ENCODE peak calls at places on chromosomes 6 and 20, in five cellular contexts. J, K, S, L and M are unnamed samples.
A peak's percentile ranks its signal among the peaks of the same experiment; 100 is the strongest.

GRCh38 chr6:159761135-159761872 is 541 bp upstream of the ACAT2 start:
- DNase-seq in J (no peak), K (peak; percentile 42), S (no peak), L (peak; percentile 33), M (no peak)

GRCh38 chr20:43694763-43695162 is 27.8 kb downstream of the MYBL2 start:
- DNase-seq in J (no peak), K (no peak), S (no peak), L (no peak), M (no peak)

GRCh38 chr6:151291145-151292055 is 51.6 kb downstream of the AKAP12 start:
- DNase-seq in J (no peak), K (peak; percentile 56), S (no peak), L (peak; percentile 31), M (peak; percentile 27)

GRCh38 chr6:138403324-138403800 is 661 bp upstream of the HEBP2 start:
- DNase-seq in J (peak; percentile 55), K (peak; percentile 42), S (peak; percentile 18), L (peak; percentile 60), M (peak; percentile 44)

GRCh38 chr6:15531973-15532372 is 130.9 kb downstream of the DTNBP1 start:
- DNase-seq in J (no peak), K (no peak), S (no peak), L (no peak), M (no peak)

GRCh38 chr20:47066484-47067270 is 172.0 kb downstream of the EYA2 start:
- DNase-seq in J (no peak), K (no peak), S (no peak), L (no peak), M (no peak)

GRCh38 chr6:148803979-148804378 is 57.1 kb downstream of the UST start:
- DNase-seq in J (no peak), K (no peak), S (no peak), L (no peak), M (no peak)

GRCh38 chr20:48288930-48289507 is 503.7 kb upstream of the SULF2 start:
- DNase-seq in J (no peak), K (no peak), S (no peak), L (no peak), M (no peak)

GRCh38 chr20:44081476-44081875 is 105.5 kb downstream of the JPH2 start:
- DNase-seq in J (no peak), K (no peak), S (no peak), L (no peak), M (no peak)

GRCh38 chr6:162408805-162409535 is 318.6 kb downstream of the PRKN start:
- DNase-seq in J (no peak), K (no peak), S (no peak), L (no peak), M (no peak)

GRCh38 chr6:101706576-101706975 is 313.1 kb downstream of the GRIK2 start:
- DNase-seq in J (no peak), K (no peak), S (no peak), L (no peak), M (no peak)

GRCh38 chr6:27668442-27669275 is 195.8 kb upstream of the ZNF184 start:
- DNase-seq in J (peak; percentile 84), K (peak; percentile 46), S (peak; percentile 76), L (no peak), M (no peak)

GRCh38 chr6:7769702-7770101 is 43.8 kb downstream of the BMP6 start:
- DNase-seq in J (no peak), K (no peak), S (peak; percentile 14), L (no peak), M (no peak)

GRCh38 chr6:39982720-39983119 is 48.5 kb upstream of the MOCS1 start:
- DNase-seq in J (no peak), K (no peak), S (no peak), L (no peak), M (no peak)

GRCh38 chr20:44646641-44647274 is 4.7 kb downstream of the ADA start:
- DNase-seq in J (peak; percentile 93), K (no peak), S (peak; percentile 24), L (no peak), M (no peak)

GRCh38 chr6:110158479-110158878 is 21.0 kb downstream of the WASF1 start:
- DNase-seq in J (no peak), K (no peak), S (no peak), L (no peak), M (no peak)

GRCh38 chr6:170137911-170138910 is 152.7 kb downstream of the DLL1 start:
- DNase-seq in J (no peak), K (peak; percentile 8), S (no peak), L (no peak), M (no peak)

GRCh38 chr20:63114006-63114692 is 101.8 kb downstream of the YTHDF1 start:
- DNase-seq in J (no peak), K (no peak), S (no peak), L (peak; percentile 2), M (no peak)

GRCh38 chr20:10462516-10462915 is 27.4 kb downstream of the SLX4IP start:
- DNase-seq in J (no peak), K (no peak), S (no peak), L (no peak), M (no peak)

GRCh38 chr6:164359036-164359435 is 944.5 kb downstream of the QKI start:
- DNase-seq in J (no peak), K (no peak), S (no peak), L (no peak), M (no peak)

GRCh38 chr6:56550307-56550706 is 92.4 kb downstream of the DST start:
- DNase-seq in J (no peak), K (no peak), S (no peak), L (no peak), M (no peak)

GRCh38 chr6:157761331-157761921 is 61.6 kb upstream of the SNX9 start:
- DNase-seq in J (no peak), K (no peak), S (no peak), L (no peak), M (no peak)

GRCh38 chr20:20824924-20825584 is 112.6 kb upstream of the RALGAPA2 start:
- DNase-seq in J (peak; percentile 85), K (peak; percentile 31), S (peak; percentile 53), L (peak; percentile 56), M (peak; percentile 28)

DNA sequence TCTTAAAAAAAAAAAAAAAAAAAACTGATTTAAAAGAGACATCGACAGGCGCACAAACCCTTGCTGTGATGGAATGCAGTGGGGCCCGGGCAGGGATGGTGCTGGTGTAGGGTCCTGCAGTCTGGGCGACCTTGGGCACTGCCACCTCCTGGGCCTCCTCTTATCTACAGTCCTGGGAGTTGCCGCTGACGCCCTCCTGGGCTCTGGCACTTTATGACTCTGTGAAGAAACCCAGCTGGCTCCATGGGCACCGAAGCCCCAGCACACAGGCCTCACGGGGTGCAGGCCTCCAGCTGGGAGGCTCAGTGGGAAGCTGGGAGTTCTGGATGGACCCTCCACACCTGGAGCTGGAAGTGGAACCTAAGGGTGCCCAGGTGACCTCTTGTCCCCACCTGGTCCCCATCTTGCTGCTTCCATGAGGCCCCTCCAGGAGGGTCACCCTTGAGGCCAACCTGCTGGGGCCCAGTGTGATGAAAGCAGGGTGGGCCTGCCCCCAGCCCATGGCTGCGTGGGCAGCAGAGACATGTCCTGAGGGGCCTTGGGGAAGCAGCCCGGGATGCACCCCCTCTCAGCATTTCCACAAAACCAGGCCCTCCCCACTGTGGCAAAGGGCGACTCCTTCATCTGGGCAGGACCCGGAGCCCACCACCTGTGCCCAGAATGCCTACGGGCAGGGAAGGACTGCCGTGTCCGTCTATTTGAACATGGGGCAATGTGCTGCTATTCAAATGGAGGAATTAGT is 104.9 kb downstream of the ASXL1 start:
- DNase-seq in J (no peak), K (no peak), S (no peak), L (no peak), M (no peak)
- H3K4me1 ChIP-seq in J (peaks cover 4% of the 10 kb centered on the region), K (peaks cover 17% of the 10 kb centered on the region), S (peaks cover 56% of the 10 kb centered on the region), L (peaks cover 43% of the 10 kb centered on the region), M (peaks cover 55% of the 10 kb centered on the region)

GRCh38 chr6:81262656-81263055 is 489.8 kb downstream of the TENT5A start:
- DNase-seq in J (no peak), K (no peak), S (no peak), L (no peak), M (no peak)

GRCh38 chr6:81263531-81264168 is 488.8 kb downstream of the TENT5A start:
- DNase-seq in J (no peak), K (no peak), S (no peak), L (no peak), M (no peak)

GRCh38 chr6:81265106-81265505 is 487.4 kb downstream of the TENT5A start:
- DNase-seq in J (no peak), K (peak; percentile 31), S (peak; percentile 2), L (no peak), M (no peak)
- H3K27ac ChIP-seq in J (no peak overlapping the region), K (no peak overlapping the region), S (no peak overlapping the region), L (no peak overlapping the region), M (no peak overlapping the region)

DNA sequence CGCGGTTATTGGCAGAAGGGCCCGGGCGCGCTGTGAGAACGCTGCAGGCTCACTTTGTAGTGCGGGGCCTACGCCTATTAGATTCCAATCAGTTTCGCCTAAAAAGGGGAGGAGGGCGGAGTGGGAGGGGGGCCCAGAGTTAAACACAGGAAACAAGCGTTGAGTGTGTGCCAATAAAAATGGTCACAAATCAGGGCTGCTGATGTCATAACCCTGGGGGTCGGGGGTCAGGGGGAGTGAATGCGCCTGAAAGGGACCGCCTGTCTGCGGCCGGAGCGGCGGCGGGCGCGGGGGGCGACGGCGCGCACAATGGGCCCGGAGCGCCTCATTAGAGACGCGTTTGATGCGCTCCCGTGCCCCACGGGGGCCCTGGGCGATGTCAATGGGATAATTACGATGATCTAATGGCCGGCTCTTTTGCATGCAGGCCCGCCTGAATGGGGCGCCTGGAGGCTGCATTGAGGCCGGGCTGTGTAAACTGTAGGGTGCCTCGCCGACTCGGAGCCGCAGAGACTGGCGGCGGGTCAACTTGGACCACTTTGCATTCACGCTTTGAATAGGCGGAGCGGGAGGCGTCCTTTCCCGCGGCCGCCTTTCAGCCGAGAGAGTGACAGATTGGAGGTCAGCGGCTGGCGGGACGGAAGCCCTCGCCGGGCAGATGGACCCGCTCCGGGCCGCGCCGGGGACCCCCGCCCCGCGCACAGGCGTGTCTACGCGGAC is 296.0 kb downstream of the TFAP2C start:
- DNase-seq in J (no peak), K (no peak), S (no peak), L (no peak), M (no peak)
- H3K4me3 ChIP-seq in J (no peak overlapping the region), K (no peak overlapping the region), S (peak overlapping the region; percentile 50), L (peak overlapping the region; percentile 40), M (peak overlapping the region; percentile 55)

DNA sequence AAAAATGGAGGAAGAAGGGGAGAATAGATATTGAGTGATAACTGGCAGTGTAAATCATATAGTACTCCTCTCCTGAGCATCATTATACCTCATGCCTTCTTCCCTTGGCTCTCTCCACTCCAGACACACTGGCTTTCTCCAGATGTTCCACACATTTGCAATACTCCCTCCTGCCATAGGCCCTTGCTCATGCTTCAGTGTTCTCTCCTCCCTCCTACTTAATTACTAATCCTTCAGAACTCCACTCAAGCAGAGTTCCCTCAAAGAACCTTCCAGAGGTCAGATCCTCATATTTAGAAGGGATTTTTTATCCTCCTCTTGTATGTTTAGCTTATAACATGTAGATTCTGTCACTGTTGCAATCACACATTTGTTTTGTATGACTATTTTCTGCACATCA is 279.5 kb upstream of the SUPT3H start:
- DNase-seq in J (no peak), K (no peak), S (no peak), L (no peak), M (no peak)
- H3K4me1 ChIP-seq in J (peaks cover 56% of the 10 kb centered on the region), K (no peaks in the 10 kb centered on the region), S (peaks cover 29% of the 10 kb centered on the region), L (no peaks in the 10 kb centered on the region), M (no peaks in the 10 kb centered on the region)